ENCODE peak calls at places on chromosomes 6 and 20, in eight cellular contexts. F, I, Y, R, T, S, K and U are unnamed samples.

GRCh38 chr6:151370509-151371078 is 20.8 kb downstream of the ZBTB2 start:
- DNase-seq in F (peak), I (no peak), Y (no peak), R (no peak), T (peak), S (peak), K (peak), U (no peak)

GRCh38 chr6:10535198-10535597 is 14.0 kb downstream of the GCNT2 start:
- DNase-seq in F (no peak), I (no peak), Y (no peak), R (no peak), T (no peak), S (no peak), K (no peak), U (no peak)

GRCh38 chr6:28258877-28259777 is at the start of gene NKAPL:
- DNase-seq in F (no peak), I (peak), Y (no peak), R (peak), T (peak), S (peak), K (peak), U (no peak)

GRCh38 chr20:19003759-19004336 is 190.3 kb downstream of the SCP2D1 start:
- DNase-seq in F (no peak), I (no peak), Y (no peak), R (no peak), T (no peak), S (no peak), K (no peak), U (no peak)

GRCh38 chr6:82176616-82177015 is 70.9 kb downstream of the IBTK start:
- DNase-seq in F (no peak), I (no peak), Y (no peak), R (no peak), T (peak), S (no peak), K (peak), U (no peak)

GRCh38 chr20:49045440-49046086 is 549 bp upstream of the CSE1L start:
- DNase-seq in F (peak), I (peak), Y (no peak), R (peak), T (no peak), S (no peak), K (peak), U (no peak)

GRCh38 chr20:35626386-35627001 is 10.9 kb downstream of the SPAG4 start:
- DNase-seq in F (no peak), I (no peak), Y (no peak), R (no peak), T (no peak), S (no peak), K (no peak), U (no peak)

GRCh38 chr6:157229733-157230132 is 93.6 kb downstream of the TMEM242 start:
- DNase-seq in F (no peak), I (peak), Y (no peak), R (no peak), T (no peak), S (no peak), K (no peak), U (no peak)

GRCh38 chr6:84137051-84137375 is 90.4 kb downstream of the CEP162 start:
- DNase-seq in F (no peak), I (no peak), Y (peak), R (no peak), T (peak), S (peak), K (peak), U (no peak)

GRCh38 chr20:63273635-63274380 is 1.2 kb downstream of the ARFGAP1 start:
- DNase-seq in F (no peak), I (no peak), Y (peak), R (no peak), T (peak), S (peak), K (peak), U (peak)

DNA sequence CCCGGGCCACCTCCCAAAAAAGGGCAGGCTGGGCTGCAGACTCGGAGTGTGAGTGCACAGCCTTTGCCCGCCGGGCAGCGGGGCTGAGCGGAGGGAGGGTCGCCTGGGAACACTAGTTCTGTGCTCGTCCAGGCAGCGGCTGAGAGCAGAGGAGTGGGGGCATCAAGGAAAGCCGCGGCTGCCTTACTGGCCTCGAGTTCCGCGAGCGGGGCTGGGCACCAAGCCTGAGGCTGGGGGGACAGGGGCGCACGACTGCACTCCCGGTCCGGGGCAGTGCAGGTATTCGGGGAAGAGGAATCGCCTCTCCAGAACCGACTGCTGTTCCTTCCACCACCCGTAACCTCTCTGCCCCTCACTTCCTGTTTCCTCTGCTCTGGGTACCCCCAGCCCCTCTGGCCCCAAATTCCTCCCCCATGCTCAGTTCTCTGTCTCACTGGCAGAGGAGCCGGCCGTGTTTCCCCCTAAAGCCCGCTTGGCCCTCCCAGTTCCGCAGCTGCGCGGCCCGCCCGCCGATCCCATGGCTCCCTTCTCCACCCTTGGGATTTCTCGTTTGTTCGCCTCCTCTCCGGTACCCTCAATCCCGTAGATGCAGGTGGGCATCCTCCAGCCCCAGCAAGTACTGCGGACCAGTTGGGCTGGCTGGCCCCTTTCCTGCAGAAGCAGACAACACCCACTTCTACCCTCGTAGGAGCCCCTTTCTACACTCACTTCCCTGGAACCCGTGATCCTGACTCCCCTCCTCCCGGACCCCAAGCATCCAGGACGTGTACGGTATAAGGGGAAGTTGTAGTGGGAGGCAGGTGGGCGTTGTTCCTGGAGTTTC is 5.1 kb downstream of the RING1 start:
- DNase-seq in F (peak), I (no peak), Y (no peak), R (peak), T (no peak), S (no peak), K (peak), U (no peak)
- H3K4me3 ChIP-seq in F (peak), I (peak), Y (peak), R (peak), T (peak), S (peak), K (peak), U (peak)

DNA sequence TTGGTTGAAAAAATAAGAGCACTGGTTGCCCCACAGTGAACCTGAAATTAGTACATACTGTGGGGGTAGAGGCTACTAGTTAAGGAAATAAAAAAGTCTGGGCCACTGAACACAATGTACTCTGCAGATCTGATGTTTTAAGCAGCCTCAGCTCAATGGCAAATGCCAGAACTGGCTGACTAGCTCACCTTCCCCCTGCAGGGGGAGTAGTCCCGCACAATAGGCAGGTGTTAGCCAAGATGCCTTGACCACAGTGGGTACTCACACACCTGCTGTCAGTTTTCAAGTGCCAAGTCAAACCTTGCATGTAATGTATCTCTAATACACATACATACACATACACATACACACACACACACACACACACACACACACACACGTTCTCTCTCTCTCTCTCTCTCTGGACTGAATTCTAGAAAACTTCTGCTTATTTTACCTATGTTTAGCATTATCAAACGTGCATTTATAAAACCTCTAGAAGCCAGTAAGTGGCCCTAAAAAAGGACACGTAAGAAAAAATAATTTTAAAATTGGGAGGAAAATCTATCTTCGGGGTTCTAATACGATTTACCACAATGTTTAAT is 36.1 kb downstream of the GMDS start:
- DNase-seq in F (peak), I (peak), Y (no peak), R (no peak), T (peak), S (no peak), K (peak), U (no peak)
- TF ChIP-seq CTCF in F (peak), I (peak), Y (peak), R (peak), T (peak), S (peak), K (peak), U (peak)

GRCh38 chr6:99603421-99604160 is 3.0 kb upstream of the PRDM13 start:
- DNase-seq in F (peak), I (no peak), Y (no peak), R (no peak), T (peak), S (peak), K (no peak), U (no peak)

GRCh38 chr6:99602519-99603420 is 3.9 kb upstream of the PRDM13 start:
- DNase-seq in F (no peak), I (no peak), Y (no peak), R (no peak), T (no peak), S (no peak), K (no peak), U (no peak)

GRCh38 chr6:99605911-99606669 is 543 bp upstream of the PRDM13 start:
- DNase-seq in F (no peak), I (no peak), Y (no peak), R (no peak), T (no peak), S (no peak), K (no peak), U (no peak)

GRCh38 chr6:99605074-99605726 is 1.4 kb upstream of the PRDM13 start:
- DNase-seq in F (no peak), I (no peak), Y (no peak), R (no peak), T (no peak), S (no peak), K (no peak), U (no peak)

GRCh38 chr6:99604161-99605073 is 2.2 kb upstream of the PRDM13 start:
- DNase-seq in F (no peak), I (no peak), Y (no peak), R (no peak), T (no peak), S (no peak), K (no peak), U (no peak)
- H3K4me3 ChIP-seq in F (peak), I (peak), Y (peak), R (peak), T (no peak), S (peak), K (no peak), U (no peak)

DNA sequence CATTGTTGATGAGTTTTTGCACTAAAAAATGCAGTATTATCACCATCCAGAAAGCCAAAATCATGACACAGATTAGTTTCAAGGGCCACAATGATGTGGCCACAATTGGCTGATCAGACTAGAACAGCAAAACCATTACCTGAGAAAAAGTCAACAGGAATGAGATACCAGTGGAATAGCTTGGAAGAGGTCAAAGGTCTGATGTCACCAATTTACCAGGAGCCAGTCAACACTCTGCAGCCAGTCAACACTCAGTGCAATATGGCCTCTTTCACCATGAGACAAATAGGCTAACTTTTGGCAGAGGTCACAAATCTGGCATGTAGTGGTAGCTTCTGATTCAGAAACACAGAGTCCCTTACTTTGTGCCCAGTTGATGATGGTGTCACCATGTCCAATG is 7.5 kb upstream of the ASIP start:
- DNase-seq in F (no peak), I (no peak), Y (no peak), R (no peak), T (no peak), S (no peak), K (no peak), U (no peak)
- TF ChIP-seq CTCF in F (no peak), I (no peak), Y (no peak), R (no peak), T (no peak), S (no peak), K (no peak), U (no peak)